ENCODE peak calls at places on chromosomes 2 and 18, in ten cellular contexts. Q is COR-L47, J is fibroblast of mammary gland, X is GM04504, V is A172, T is NCI-H1694 treated with DMSO at 0.1 percent for 48 hours, G is NCI-H345, U is HTR-8/SVneo, A is kidney tubule cell, R is type B pancreatic cell. W is an unnamed sample.

GRCh38 chr2:217316743-217317142 is 456.9 kb upstream of the TNP1 start:
- DNase-seq in Q (no peak), V (peak), T (no peak), A (no peak), G (no peak), X (no peak), R (no peak), U (peak), J (peak), W (peak)

GRCh38 chr18:58051765-58052460 is 7.9 kb downstream of the NEDD4L start:
- DNase-seq in J (peak), T (peak), R (no peak), A (peak), U (no peak), V (no peak), X (no peak), Q (no peak), G (no peak), W (peak)

GRCh38 chr2:10137053-10137843 is 14.7 kb downstream of the RRM2 start:
- DNase-seq in U (no peak), R (no peak), A (peak), J (no peak), X (no peak), V (peak), Q (no peak), T (no peak), G (no peak), W (no peak)

GRCh38 chr2:102107741-102108070 is 34.8 kb upstream of the IL1R1 start:
- DNase-seq in J (peak), U (no peak), A (peak), R (no peak), Q (no peak), V (no peak), T (no peak), G (no peak), X (no peak), W (peak)

GRCh38 chr2:121128741-121129659 is 156.0 kb downstream of the TFCP2L1 start:
- DNase-seq in G (no peak), T (no peak), U (peak), R (no peak), A (peak), X (no peak), V (peak), J (peak), Q (no peak), W (no peak)

GRCh38 chr18:69916412-69916811 is 31.3 kb downstream of the CD226 start:
- DNase-seq in R (no peak), G (no peak), Q (no peak), U (no peak), X (no peak), V (peak), J (peak), A (no peak), T (no peak), W (no peak)

GRCh38 chr2:69386376-69386775 is 651 bp downstream of the GFPT1 start:
- DNase-seq in U (no peak), J (no peak), T (no peak), X (no peak), G (no peak), V (no peak), R (no peak), A (peak), Q (no peak), W (no peak)

GRCh38 chr2:237118731-237119130 is 33.0 kb downstream of the COPS8 start:
- DNase-seq in X (no peak), J (peak), R (no peak), T (no peak), V (no peak), Q (no peak), A (no peak), U (no peak), G (no peak), W (no peak)

GRCh38 chr2:36322108-36322507 is 33.5 kb upstream of the CRIM1 start:
- DNase-seq in J (peak), Q (no peak), V (peak), T (no peak), X (no peak), A (peak), U (peak), R (no peak), G (no peak), W (peak)

GRCh38 chr2:9994462-9994861 is 43.0 kb downstream of the GRHL1 start:
- DNase-seq in J (no peak), R (no peak), Q (no peak), T (no peak), A (no peak), G (no peak), U (no peak), X (no peak), V (no peak), W (no peak)

GRCh38 chr2:240604291-240604938 is 17.9 kb downstream of the CAPN10 start:
- DNase-seq in Q (no peak), J (peak), G (no peak), T (no peak), X (no peak), V (peak), A (peak), R (no peak), U (peak), W (peak)

GRCh38 chr2:151051584-151052220 is 210.0 kb downstream of the RBM43 start:
- DNase-seq in A (peak), T (peak), V (peak), R (no peak), Q (peak), G (peak), X (no peak), U (peak), J (peak), W (peak)

GRCh38 chr2:240925576-240926515 is 19.7 kb downstream of the CROCC2 start:
- DNase-seq in J (no peak), G (no peak), R (peak), T (no peak), A (no peak), X (no peak), V (no peak), U (no peak), Q (no peak), W (no peak)

GRCh38 chr2:240463274-240463865 is 27.9 kb downstream of the GPC1 start:
- DNase-seq in U (no peak), R (peak), T (no peak), V (no peak), X (no peak), G (no peak), Q (no peak), J (peak), A (no peak), W (no peak)

GRCh38 chr2:241802806-241803318 is 6.1 kb upstream of the NEU4 start:
- DNase-seq in V (no peak), J (no peak), T (no peak), G (no peak), U (no peak), X (no peak), R (no peak), A (no peak), Q (no peak), W (no peak)

GRCh38 chr2:174581543-174581942 is 16.1 kb downstream of the WIPF1 start:
- DNase-seq in R (no peak), T (no peak), A (no peak), J (no peak), Q (no peak), X (no peak), V (no peak), U (no peak), G (no peak), W (no peak)

GRCh38 chr2:601806-602455 is 75.3 kb downstream of the TMEM18 start:
- DNase-seq in G (no peak), Q (no peak), R (no peak), T (no peak), A (no peak), U (no peak), V (no peak), X (no peak), J (no peak), W (no peak)